ENCODE peak calls at places on chromosomes 5 and 9, in four cellular contexts. E, O, W and S are unnamed samples.

GRCh38 chr9:128251701-128252100 is 24.1 kb downstream of the GOLGA2 start:
- DNase-seq in W (no peak), O (no peak), E (no peak), S (no peak)

GRCh38 chr5:17282283-17283120 is 65.1 kb downstream of the BASP1 start:
- DNase-seq in E (no peak), O (no peak), W (peak), S (no peak)

GRCh38 chr5:179700401-179700918 is 1.7 kb downstream of the CANX start:
- DNase-seq in W (peak), O (no peak), E (no peak), S (no peak)

GRCh38 chr9:93380410-93381060 is 71.0 kb upstream of the FAM120A start:
- DNase-seq in O (no peak), W (no peak), E (no peak), S (no peak)

GRCh38 chr5:5288236-5288635 is 134.2 kb upstream of the ICE1 start:
- DNase-seq in E (no peak), O (no peak), W (peak), S (peak)

GRCh38 chr9:133951265-133951664 is 40.9 kb downstream of the VAV2 start:
- DNase-seq in E (no peak), O (no peak), W (no peak), S (no peak)

GRCh38 chr9:28547469-28547981 is 974.2 kb upstream of the C9orf72 start:
- DNase-seq in E (no peak), O (no peak), W (no peak), S (no peak)

GRCh38 chr5:167684251-167684650 is 607.2 kb upstream of the WWC1 start:
- DNase-seq in O (no peak), E (no peak), W (no peak), S (no peak)

GRCh38 chr5:145855842-145856267 is 17.0 kb downstream of the GRXCR2 start:
- DNase-seq in E (no peak), W (no peak), O (no peak), S (peak)

GRCh38 chr5:62284946-62285891 is 20.8 kb upstream of the KIF2A start:
- DNase-seq in W (no peak), O (no peak), E (no peak), S (no peak)

GRCh38 chr9:14797442-14797841 is 74.9 kb upstream of the CER1 start:
- DNase-seq in O (no peak), E (no peak), W (peak), S (no peak)

GRCh38 chr9:100597236-100597635 is 19.4 kb downstream of the CAVIN4 start:
- DNase-seq in W (no peak), E (no peak), O (no peak), S (no peak)

DNA sequence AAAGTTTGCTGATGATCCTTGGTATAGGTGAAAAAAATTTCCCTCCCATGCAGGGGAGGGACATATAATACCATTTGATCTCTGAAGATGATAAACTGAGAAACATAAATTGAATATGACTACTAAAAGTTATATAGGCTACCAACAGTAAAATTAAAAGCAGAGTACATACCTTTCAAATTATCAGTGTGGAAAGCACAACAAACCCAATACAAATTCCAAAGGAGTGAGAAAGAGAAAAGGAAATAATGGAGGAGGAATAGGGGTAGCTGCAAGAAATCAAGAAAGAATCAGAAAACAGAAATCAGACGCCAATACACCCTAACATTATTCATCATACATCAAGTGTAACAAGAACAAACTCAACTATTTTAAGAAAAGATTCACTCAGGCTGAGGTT is 17.7 kb downstream of the GNAQ start:
- DNase-seq in W (no peak), E (no peak), O (no peak), S (no peak)
- H3K4me3 ChIP-seq in W (no peak), E (no peak), O (no peak), S (no peak)

GRCh38 chr5:57346336-57346735 is 136.3 kb downstream of the ACTBL2 start:
- DNase-seq in E (no peak), W (no peak), O (no peak), S (no peak)

GRCh38 chr5:57348376-57348775 is 134.2 kb downstream of the ACTBL2 start:
- DNase-seq in E (no peak), W (no peak), O (no peak), S (no peak)

DNA sequence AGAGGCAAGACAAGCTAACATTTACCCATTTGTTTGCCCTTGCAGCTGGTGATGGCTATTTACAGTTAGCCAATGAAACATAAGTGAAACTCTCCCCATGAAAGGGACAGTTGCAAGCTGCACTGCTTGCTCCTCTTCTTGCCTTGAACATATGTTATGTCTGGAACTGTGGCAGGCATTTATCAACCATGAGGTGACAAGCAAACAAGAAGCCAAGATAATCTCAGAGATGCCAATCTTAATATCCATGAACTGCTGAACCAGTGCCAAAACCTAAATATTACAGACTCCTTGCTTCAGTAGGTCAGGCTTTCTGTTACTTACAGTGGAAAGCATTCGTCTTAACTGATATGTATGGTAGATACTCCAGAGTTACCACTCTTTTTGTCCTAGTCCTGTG is 133.4 kb downstream of the ACTBL2 start:
- DNase-seq in O (no peak), E (no peak), W (no peak), S (no peak)
- H3K4me3 ChIP-seq in O (no peak), E (no peak), W (no peak), S (no peak)

DNA sequence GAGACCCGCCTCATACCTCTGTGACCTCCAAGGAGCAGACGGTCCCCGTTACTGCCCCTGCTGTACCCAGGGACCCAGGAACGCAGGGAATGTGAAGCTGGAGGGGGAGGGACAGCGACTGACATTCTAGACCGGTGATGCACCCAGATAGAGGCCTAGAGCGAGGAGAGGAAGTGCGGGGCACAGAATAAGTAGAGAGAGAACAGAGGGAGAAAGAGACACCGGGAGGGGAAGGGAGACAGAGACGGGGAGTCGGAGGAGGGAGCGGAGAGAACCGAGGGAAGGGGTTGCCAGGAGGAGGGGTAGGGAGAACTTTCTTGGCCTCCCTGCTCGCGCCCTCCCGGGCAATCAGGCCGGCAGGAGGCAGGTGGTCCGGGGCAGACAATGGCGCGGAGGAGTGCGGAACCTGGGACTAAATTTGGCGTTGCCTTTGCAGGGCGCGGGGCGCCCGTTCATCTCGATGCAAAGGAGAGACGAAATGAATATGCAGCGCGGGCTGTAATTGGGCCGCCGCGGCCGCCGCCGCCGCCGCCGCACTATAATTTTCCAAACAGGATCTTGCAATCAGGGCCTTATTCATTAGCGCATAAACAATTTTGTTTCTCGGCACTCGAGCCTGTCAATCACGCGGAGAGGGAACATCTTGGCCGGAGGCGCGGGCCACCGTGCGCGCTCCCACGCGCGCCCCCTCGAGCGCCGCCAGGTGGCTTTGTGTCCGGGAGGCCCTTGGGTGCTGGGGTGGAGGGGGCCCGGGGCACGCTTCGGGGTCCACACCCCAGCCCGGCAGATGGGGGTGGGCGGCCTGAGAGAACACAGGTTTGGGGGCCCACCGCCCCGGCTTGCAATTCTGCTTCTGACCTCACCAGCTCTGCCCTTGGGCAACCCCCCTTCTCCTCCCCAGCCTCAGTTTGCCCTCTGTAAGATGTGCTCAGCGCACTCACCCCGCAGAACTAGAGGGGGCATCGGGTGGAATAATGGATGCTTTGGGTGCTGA is 32.9 kb downstream of the NDUFA8 start:
- DNase-seq in O (no peak), W (peak), E (no peak), S (peak)
- H3K4me3 ChIP-seq in O (peak), W (peak), E (no peak), S (peak)

GRCh38 chr5:173245319-173246134 is 10.5 kb upstream of the NKX2-5 start:
- DNase-seq in E (no peak), W (no peak), O (no peak), S (no peak)

GRCh38 chr5:173247504-173247903 is 12.5 kb upstream of the NKX2-5 start:
- DNase-seq in W (no peak), O (no peak), E (no peak), S (no peak)

GRCh38 chr5:173247050-173247449 is 12.0 kb upstream of the NKX2-5 start:
- DNase-seq in W (no peak), E (no peak), O (no peak), S (no peak)

GRCh38 chr5:173243808-173244305 is 8.9 kb upstream of the NKX2-5 start:
- DNase-seq in W (no peak), E (no peak), O (no peak), S (no peak)

GRCh38 chr5:173246135-173246495 is 11.1 kb upstream of the NKX2-5 start:
- DNase-seq in W (no peak), O (no peak), E (no peak), S (no peak)
- H3K4me3 ChIP-seq in W (no peak), O (no peak), E (no peak), S (no peak)